ENCODE peak calls at places on chromosomes 5 and 9, in seven cellular contexts. I is heart left ventricle; Y is thyroid gland; T is naive thymus-derived CD4-positive, alpha-beta T cell; V is GM23248; A is transverse colon; P is heart right ventricle. G is an unnamed sample. For H3K27me3 and H3K4me1, the result is how much of the 10 kb centered on the place peaks cover.

GRCh38 chr5:88660326-88660946 is 222.5 kb downstream of the MEF2C start:
- DNase-seq in A (no peak), I (no peak), T (no peak), P (no peak), V (peak), Y (no peak), G (peak)

GRCh38 chr9:5205071-5205470 is 19.6 kb upstream of the INSL6 start:
- DNase-seq in V (no peak), T (no peak), A (no peak), I (no peak), P (no peak), Y (no peak), G (no peak)

GRCh38 chr5:141747646-141748229 is 65.7 kb upstream of the ARAP3 start:
- DNase-seq in V (no peak), P (no peak), A (no peak), T (no peak), I (no peak), Y (no peak), G (no peak)

GRCh38 chr5:172342907-172343306 is 59.3 kb upstream of the UBTD2 start:
- DNase-seq in T (no peak), A (no peak), V (no peak), Y (no peak), I (no peak), P (no peak), G (no peak)

GRCh38 chr9:5186416-5187169 is 1.2 kb upstream of the INSL6 start:
- DNase-seq in Y (peak), A (peak), I (peak), P (no peak), V (peak), T (no peak), G (peak)

GRCh38 chr9:127096208-127096607 is 26.2 kb downstream of the ANGPTL2 start:
- DNase-seq in Y (no peak), T (no peak), I (peak), V (no peak), P (no peak), A (no peak), G (no peak)

GRCh38 chr5:107805166-107805565 is 134.4 kb upstream of the EFNA5 start:
- DNase-seq in I (no peak), A (no peak), P (no peak), Y (no peak), T (no peak), V (no peak), G (no peak)

GRCh38 chr9:22739712-22740111 is 293.1 kb downstream of the DMRTA1 start:
- DNase-seq in I (no peak), A (no peak), P (no peak), Y (no peak), T (no peak), V (no peak), G (no peak)

GRCh38 chr5:31362931-31363568 is 168.8 kb downstream of the DROSHA start:
- DNase-seq in P (no peak), T (no peak), Y (no peak), I (no peak), A (no peak), V (peak), G (no peak)

GRCh38 chr9:18979367-18979766 is 53.6 kb downstream of the SAXO1 start:
- DNase-seq in I (no peak), T (no peak), A (no peak), P (no peak), V (peak), Y (no peak), G (no peak)

GRCh38 chr5:149552038-149552494 is 827 bp upstream of the CSNK1A1 start:
- DNase-seq in A (no peak), Y (no peak), P (no peak), I (no peak), V (no peak), T (no peak), G (no peak)

GRCh38 chr9:137589441-137590122 is 730 bp downstream of the ZMYND19 start:
- DNase-seq in T (no peak), Y (no peak), V (peak), A (no peak), I (no peak), P (no peak), G (peak)

GRCh38 chr5:38500861-38501260 is 55.6 kb downstream of the LIFR start:
- DNase-seq in P (no peak), T (no peak), A (no peak), Y (no peak), I (no peak), V (peak), G (no peak)

GRCh38 chr5:124660229-124661093 is 86.0 kb downstream of the ZNF608 start:
- DNase-seq in V (no peak), P (no peak), Y (peak), A (no peak), I (no peak), T (no peak), G (no peak)

GRCh38 chr9:109717342-109717741 is 62.7 kb upstream of the PALM2AKAP2 start:
- DNase-seq in V (no peak), A (no peak), P (no peak), Y (no peak), T (no peak), I (no peak), G (no peak)

GRCh38 chr5:175752826-175753535 is 95.1 kb downstream of the HRH2 start:
- DNase-seq in I (no peak), P (no peak), Y (no peak), T (no peak), A (no peak), V (no peak), G (no peak)

GRCh38 chr5:171436804-171437285 is 17.4 kb downstream of the FGF18 start:
- DNase-seq in I (no peak), T (no peak), V (no peak), A (no peak), Y (no peak), P (no peak), G (no peak)

GRCh38 chr5:118679123-118679940 is 309.0 kb downstream of the DTWD2 start:
- DNase-seq in I (no peak), Y (peak), T (no peak), A (no peak), V (no peak), P (no peak), G (no peak)

GRCh38 chr5:13745508-13745907 is 199.0 kb downstream of the DNAH5 start:
- DNase-seq in P (no peak), T (no peak), I (no peak), A (no peak), Y (no peak), V (peak), G (no peak)

GRCh38 chr9:77561321-77562020 is 86.7 kb downstream of the GNA14 start:
- DNase-seq in I (no peak), V (no peak), T (no peak), P (no peak), A (no peak), Y (no peak), G (no peak)

GRCh38 chr9:120532475-120532874 is 47.5 kb downstream of the CDK5RAP2 start:
- DNase-seq in T (no peak), P (no peak), A (peak), Y (no peak), I (peak), V (peak), G (peak)

GRCh38 chr5:175718401-175719108 is 60.7 kb downstream of the HRH2 start:
- DNase-seq in T (peak), Y (peak), I (peak), A (peak), V (peak), P (peak), G (peak)

GRCh38 chr5:149448831-149449714 is 70.0 kb upstream of the IL17B start:
- DNase-seq in P (no peak), A (peak), I (no peak), V (no peak), Y (no peak), T (no peak), G (peak)

DNA sequence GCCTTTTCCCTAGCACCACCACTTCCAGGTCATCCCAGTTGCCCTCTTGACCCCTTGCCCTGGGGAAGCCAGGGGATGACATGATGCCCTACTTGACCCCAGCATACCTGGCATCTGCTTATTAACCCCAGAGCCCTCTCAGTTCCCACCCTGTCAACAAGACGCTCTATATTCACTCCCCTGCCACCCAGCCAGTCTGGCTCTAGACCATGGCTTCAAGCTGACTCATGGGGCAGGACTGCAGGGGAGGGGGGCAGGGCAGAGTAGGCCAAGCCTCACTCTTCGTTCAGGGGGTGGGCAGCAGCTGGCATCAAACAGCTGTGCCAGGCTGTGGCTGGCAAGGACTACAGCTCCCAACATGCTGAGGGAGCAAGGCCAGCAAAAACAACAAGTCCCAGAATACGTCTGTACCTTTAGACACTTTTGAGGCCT is 5.3 kb downstream of the ATOSB start:
- DNase-seq in Y (peak), P (no peak), V (peak), I (peak), T (no peak), A (no peak), G (peak)
- H3K4me3 ChIP-seq in Y (no peak), P (peak), V (peak), I (peak), T (no peak), A (no peak), G (no peak)

GRCh38 chr9:7316967-7317366 is 482.6 kb downstream of the DMAC1 start:
- DNase-seq in Y (no peak), I (no peak), A (no peak), V (peak), T (no peak), P (no peak), G (no peak)
- H3K27me3 ChIP-seq in Y (under half), I (under half), A (under half), V (under half), T (under half), P (under half), G (under half)

GRCh38 chr5:54538156-54538555 is 20.6 kb downstream of the SNX18 start:
- DNase-seq in T (no peak), Y (no peak), V (peak), P (no peak), A (no peak), I (no peak), G (no peak)

GRCh38 chr5:54537720-54538119 is 20.2 kb downstream of the SNX18 start:
- DNase-seq in A (no peak), Y (no peak), P (no peak), T (no peak), V (peak), I (no peak), G (no peak)

GRCh38 chr5:54534306-54534705 is 16.7 kb downstream of the SNX18 start:
- DNase-seq in P (no peak), Y (no peak), A (no peak), V (no peak), T (no peak), I (no peak), G (no peak)

GRCh38 chr5:54533541-54534179 is 16.1 kb downstream of the SNX18 start:
- DNase-seq in P (no peak), T (no peak), I (peak), A (no peak), V (peak), Y (peak), G (no peak)

DNA sequence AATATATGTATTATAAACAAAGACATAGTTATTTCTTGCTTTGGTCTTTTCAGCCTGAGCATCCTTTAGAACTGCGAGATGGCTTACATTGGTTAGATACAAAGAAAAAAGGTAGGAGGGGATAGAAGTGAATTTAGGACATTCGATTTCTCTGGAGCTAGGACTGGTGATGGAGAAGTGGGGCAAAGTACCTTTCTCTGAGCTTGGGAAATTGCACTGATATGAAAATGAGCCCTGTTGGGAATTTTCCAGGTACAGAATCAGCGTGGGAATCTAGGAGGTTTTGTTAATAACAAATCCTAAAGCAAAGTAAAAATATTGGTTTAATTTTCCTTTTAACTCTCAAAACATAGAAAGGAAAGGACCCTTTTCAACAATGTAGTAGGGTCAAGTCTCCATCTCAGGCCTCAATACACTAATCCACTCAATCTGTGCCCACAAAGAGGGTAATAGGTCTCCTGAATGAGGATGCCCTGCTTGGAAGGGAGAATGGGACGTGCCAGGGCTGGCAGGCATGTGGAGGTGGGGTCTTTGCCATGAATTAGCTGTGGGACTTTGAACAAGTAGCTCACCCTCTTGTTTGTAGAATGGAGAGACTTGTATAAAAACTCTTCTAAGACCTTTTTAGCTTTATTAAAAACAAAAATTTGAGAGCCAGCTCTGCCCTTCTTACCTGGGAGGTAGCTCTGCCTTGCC is 17.7 kb downstream of the SNX18 start:
- DNase-seq in T (no peak), I (no peak), Y (no peak), V (no peak), A (no peak), P (no peak), G (no peak)
- H3K4me1 ChIP-seq in T (under half), I (half or more), Y (half or more), V (half or more), A (under half), P (half or more), G (under half)

GRCh38 chr9:128274245-128274644 is 1.6 kb downstream of the GOLGA2 start:
- DNase-seq in V (peak), A (no peak), P (no peak), Y (no peak), T (no peak), I (no peak), G (no peak)
- H3K4me3 ChIP-seq in V (peak), A (no peak), P (peak), Y (no peak), T (no peak), I (peak), G (no peak)